ENCODE peak calls at places on chromosome 22, in seven cellular contexts. One of them, this sample, is unnamed.
A peak's percentile ranks its signal among the peaks of the same experiment; 100 is the strongest.

GRCh38 chr22:26658671-26659478 is 1.5 kb downstream of the MIAT start:
- DNase-seq in fibroblast of lung: peak; percentile 97
- DNase-seq in SJSA1: peak; percentile 83
- DNase-seq in kidney: no peak
- DNase-seq in adrenal gland: peak; percentile 73
- DNase-seq in CD4-positive, alpha-beta memory T cell: peak; percentile 61
- DNase-seq in mesenchymal stem cell: peak; percentile 92
- DNase-seq in this sample: peak; percentile 86

GRCh38 chr22:17945156-17945850 is 79.1 kb downstream of the MICAL3 start:
- DNase-seq in fibroblast of lung: no peak
- DNase-seq in SJSA1: no peak
- DNase-seq in kidney: no peak
- DNase-seq in adrenal gland: peak; percentile 57
- DNase-seq in CD4-positive, alpha-beta memory T cell: no peak
- DNase-seq in mesenchymal stem cell: no peak
- DNase-seq in this sample: no peak

GRCh38 chr22:35538801-35539321 is 1.8 kb upstream of the RASD2 start:
- DNase-seq in fibroblast of lung: no peak
- DNase-seq in SJSA1: no peak
- DNase-seq in kidney: no peak
- DNase-seq in adrenal gland: peak; percentile 56
- DNase-seq in CD4-positive, alpha-beta memory T cell: no peak
- DNase-seq in mesenchymal stem cell: peak; percentile 37
- DNase-seq in this sample: no peak

GRCh38 chr22:27857441-27857840 is 55.9 kb upstream of the MN1 start:
- DNase-seq in fibroblast of lung: peak; percentile 51
- DNase-seq in SJSA1: no peak
- DNase-seq in kidney: no peak
- DNase-seq in adrenal gland: no peak
- DNase-seq in CD4-positive, alpha-beta memory T cell: no peak
- DNase-seq in mesenchymal stem cell: no peak
- DNase-seq in this sample: no peak

GRCh38 chr22:50723991-50724390 is 14.0 kb upstream of the ACR start:
- DNase-seq in fibroblast of lung: no peak
- DNase-seq in SJSA1: no peak
- DNase-seq in kidney: peak; percentile 52
- DNase-seq in adrenal gland: no peak
- DNase-seq in CD4-positive, alpha-beta memory T cell: no peak
- DNase-seq in mesenchymal stem cell: no peak
- DNase-seq in this sample: no peak

GRCh38 chr22:29266564-29267461 is 968 bp downstream of the RHBDD3 start:
- DNase-seq in fibroblast of lung: peak; percentile 13
- DNase-seq in SJSA1: no peak
- DNase-seq in kidney: no peak
- DNase-seq in adrenal gland: peak; percentile 45
- DNase-seq in CD4-positive, alpha-beta memory T cell: no peak
- DNase-seq in mesenchymal stem cell: peak; percentile 47
- DNase-seq in this sample: no peak

GRCh38 chr22:35299217-35299716 is 427 bp upstream of the TOM1 start:
- DNase-seq in fibroblast of lung: peak; percentile 28
- DNase-seq in SJSA1: no peak
- DNase-seq in kidney: no peak
- DNase-seq in adrenal gland: peak; percentile 69
- DNase-seq in CD4-positive, alpha-beta memory T cell: no peak
- DNase-seq in mesenchymal stem cell: no peak
- DNase-seq in this sample: no peak

GRCh38 chr22:20579273-20580120 is 72.1 kb downstream of the MED15 start:
- DNase-seq in fibroblast of lung: no peak
- DNase-seq in SJSA1: no peak
- DNase-seq in kidney: no peak
- DNase-seq in adrenal gland: no peak
- DNase-seq in CD4-positive, alpha-beta memory T cell: no peak
- DNase-seq in mesenchymal stem cell: no peak
- DNase-seq in this sample: no peak

GRCh38 chr22:28949788-28950187 is 66.4 kb downstream of the ZNRF3 start:
- DNase-seq in fibroblast of lung: no peak
- DNase-seq in SJSA1: no peak
- DNase-seq in kidney: no peak
- DNase-seq in adrenal gland: no peak
- DNase-seq in CD4-positive, alpha-beta memory T cell: no peak
- DNase-seq in mesenchymal stem cell: no peak
- DNase-seq in this sample: no peak

GRCh38 chr22:20407829-20408228 is 13.9 kb downstream of the ZNF74 start:
- DNase-seq in fibroblast of lung: no peak
- DNase-seq in SJSA1: no peak
- DNase-seq in kidney: no peak
- DNase-seq in adrenal gland: no peak
- DNase-seq in CD4-positive, alpha-beta memory T cell: no peak
- DNase-seq in mesenchymal stem cell: no peak
- DNase-seq in this sample: no peak

GRCh38 chr22:25853902-25854301 is 111.9 kb downstream of the MYO18B start:
- DNase-seq in fibroblast of lung: no peak
- DNase-seq in SJSA1: no peak
- DNase-seq in kidney: no peak
- DNase-seq in adrenal gland: no peak
- DNase-seq in CD4-positive, alpha-beta memory T cell: no peak
- DNase-seq in mesenchymal stem cell: no peak
- DNase-seq in this sample: no peak

GRCh38 chr22:20794132-20794990 is 20.4 kb downstream of the SERPIND1 start:
- DNase-seq in fibroblast of lung: no peak
- DNase-seq in SJSA1: no peak
- DNase-seq in kidney: no peak
- DNase-seq in adrenal gland: no peak
- DNase-seq in CD4-positive, alpha-beta memory T cell: no peak
- DNase-seq in mesenchymal stem cell: no peak
- DNase-seq in this sample: no peak

GRCh38 chr22:29553391-29554224 is at the start of gene THOC5:
- DNase-seq in fibroblast of lung: peak; percentile 95
- DNase-seq in SJSA1: peak; percentile 96
- DNase-seq in kidney: peak; percentile 98
- DNase-seq in adrenal gland: peak; percentile 94
- DNase-seq in CD4-positive, alpha-beta memory T cell: peak; percentile 87
- DNase-seq in mesenchymal stem cell: peak; percentile 97
- DNase-seq in this sample: peak; percentile 84

GRCh38 chr22:24486501-24486921 is 8.6 kb upstream of the UPB1 start:
- DNase-seq in fibroblast of lung: peak; percentile 97
- DNase-seq in SJSA1: peak; percentile 62
- DNase-seq in kidney: no peak
- DNase-seq in adrenal gland: no peak
- DNase-seq in CD4-positive, alpha-beta memory T cell: no peak
- DNase-seq in mesenchymal stem cell: peak; percentile 50
- DNase-seq in this sample: no peak

GRCh38 chr22:39917091-39917703 is 16.3 kb downstream of the GRAP2 start:
- DNase-seq in fibroblast of lung: no peak
- DNase-seq in SJSA1: no peak
- DNase-seq in kidney: no peak
- DNase-seq in adrenal gland: no peak
- DNase-seq in CD4-positive, alpha-beta memory T cell: no peak
- DNase-seq in mesenchymal stem cell: no peak
- DNase-seq in this sample: no peak

GRCh38 chr22:27711756-27712155 is 89.8 kb downstream of the MN1 start:
- DNase-seq in fibroblast of lung: no peak
- DNase-seq in SJSA1: no peak
- DNase-seq in kidney: no peak
- DNase-seq in adrenal gland: no peak
- DNase-seq in CD4-positive, alpha-beta memory T cell: no peak
- DNase-seq in mesenchymal stem cell: no peak
- DNase-seq in this sample: no peak

GRCh38 chr22:31977141-31977781 is 32.9 kb downstream of the YWHAH start:
- DNase-seq in fibroblast of lung: peak; percentile 48
- DNase-seq in SJSA1: peak; percentile 80
- DNase-seq in kidney: peak; percentile 80
- DNase-seq in adrenal gland: peak; percentile 77
- DNase-seq in CD4-positive, alpha-beta memory T cell: peak; percentile 67
- DNase-seq in mesenchymal stem cell: peak; percentile 68
- DNase-seq in this sample: peak; percentile 13

GRCh38 chr22:27749597-27750225 is 51.8 kb downstream of the MN1 start:
- DNase-seq in fibroblast of lung: peak; percentile 61
- DNase-seq in SJSA1: no peak
- DNase-seq in kidney: no peak
- DNase-seq in adrenal gland: no peak
- DNase-seq in CD4-positive, alpha-beta memory T cell: no peak
- DNase-seq in mesenchymal stem cell: peak; percentile 59
- DNase-seq in this sample: no peak

GRCh38 chr22:46433318-46433717 is 97.8 kb downstream of the TRMU start:
- DNase-seq in fibroblast of lung: no peak
- DNase-seq in SJSA1: no peak
- DNase-seq in kidney: no peak
- DNase-seq in adrenal gland: no peak
- DNase-seq in CD4-positive, alpha-beta memory T cell: no peak
- DNase-seq in mesenchymal stem cell: no peak
- DNase-seq in this sample: no peak

GRCh38 chr22:36332623-36333331 is 55.0 kb downstream of the MYH9 start:
- DNase-seq in fibroblast of lung: peak; percentile 91
- DNase-seq in SJSA1: peak; percentile 93
- DNase-seq in kidney: no peak
- DNase-seq in adrenal gland: no peak
- DNase-seq in CD4-positive, alpha-beta memory T cell: peak; percentile 50
- DNase-seq in mesenchymal stem cell: peak; percentile 95
- DNase-seq in this sample: no peak

GRCh38 chr22:23922921-23923320 is 28.7 kb downstream of the MIF start:
- DNase-seq in fibroblast of lung: no peak
- DNase-seq in SJSA1: no peak
- DNase-seq in kidney: no peak
- DNase-seq in adrenal gland: no peak
- DNase-seq in CD4-positive, alpha-beta memory T cell: no peak
- DNase-seq in mesenchymal stem cell: no peak
- DNase-seq in this sample: no peak

GRCh38 chr22:35315855-35316745 is 16.4 kb downstream of the TOM1 start:
- DNase-seq in fibroblast of lung: no peak
- DNase-seq in SJSA1: no peak
- DNase-seq in kidney: no peak
- DNase-seq in adrenal gland: peak; percentile 87
- DNase-seq in CD4-positive, alpha-beta memory T cell: no peak
- DNase-seq in mesenchymal stem cell: no peak
- DNase-seq in this sample: no peak

GRCh38 chr22:36853407-36854099 is 7.3 kb upstream of the NCF4 start:
- DNase-seq in fibroblast of lung: peak; percentile 18
- DNase-seq in SJSA1: peak; percentile 69
- DNase-seq in kidney: peak; percentile 88
- DNase-seq in adrenal gland: peak; percentile 63
- DNase-seq in CD4-positive, alpha-beta memory T cell: peak; percentile 84
- DNase-seq in mesenchymal stem cell: peak; percentile 29
- DNase-seq in this sample: no peak

GRCh38 chr22:18970180-18970947 is 34.3 kb upstream of the PRODH start:
- DNase-seq in fibroblast of lung: peak; percentile 30
- DNase-seq in SJSA1: no peak
- DNase-seq in kidney: peak; percentile 75
- DNase-seq in adrenal gland: no peak
- DNase-seq in CD4-positive, alpha-beta memory T cell: no peak
- DNase-seq in mesenchymal stem cell: peak; percentile 7
- DNase-seq in this sample: no peak
- H3K4me3 ChIP-seq in fibroblast of lung: no peak overlapping the region
- H3K4me3 ChIP-seq in SJSA1: peak overlapping the region; percentile 43
- H3K4me3 ChIP-seq in kidney: no peak overlapping the region
- H3K4me3 ChIP-seq in adrenal gland: peak overlapping the region; percentile 67
- H3K4me3 ChIP-seq in CD4-positive, alpha-beta memory T cell: no peak overlapping the region
- H3K4me3 ChIP-seq in mesenchymal stem cell: peak overlapping the region; percentile 51
- H3K4me3 ChIP-seq in this sample: no peak overlapping the region

GRCh38 chr22:47865626-47866025 is 1103.2 kb downstream of the TBC1D22A start:
- DNase-seq in fibroblast of lung: no peak
- DNase-seq in SJSA1: no peak
- DNase-seq in kidney: no peak
- DNase-seq in adrenal gland: no peak
- DNase-seq in CD4-positive, alpha-beta memory T cell: no peak
- DNase-seq in mesenchymal stem cell: no peak
- DNase-seq in this sample: no peak
- H3K9me3 ChIP-seq in fibroblast of lung: no peaks in the 10 kb centered on the region
- H3K9me3 ChIP-seq in SJSA1: no peaks in the 10 kb centered on the region
- H3K9me3 ChIP-seq in kidney: no peaks in the 10 kb centered on the region
- H3K9me3 ChIP-seq in adrenal gland: no peaks in the 10 kb centered on the region
- H3K9me3 ChIP-seq in CD4-positive, alpha-beta memory T cell: no peaks in the 10 kb centered on the region
- H3K9me3 ChIP-seq in mesenchymal stem cell: peaks cover 26% of the 10 kb centered on the region
- H3K9me3 ChIP-seq in this sample: peaks cover 24% of the 10 kb centered on the region

GRCh38 chr22:38451404-38451803 is 3.6 kb downstream of the KCNJ4 start:
- DNase-seq in fibroblast of lung: no peak
- DNase-seq in SJSA1: no peak
- DNase-seq in kidney: no peak
- DNase-seq in adrenal gland: no peak
- DNase-seq in CD4-positive, alpha-beta memory T cell: no peak
- DNase-seq in mesenchymal stem cell: no peak
- DNase-seq in this sample: no peak

GRCh38 chr22:38451864-38452263 is 3.1 kb downstream of the KCNJ4 start:
- DNase-seq in fibroblast of lung: no peak
- DNase-seq in SJSA1: no peak
- DNase-seq in kidney: no peak
- DNase-seq in adrenal gland: no peak
- DNase-seq in CD4-positive, alpha-beta memory T cell: no peak
- DNase-seq in mesenchymal stem cell: no peak
- DNase-seq in this sample: no peak

GRCh38 chr22:38454011-38454360 is 1.0 kb downstream of the KCNJ4 start:
- DNase-seq in fibroblast of lung: no peak
- DNase-seq in SJSA1: no peak
- DNase-seq in kidney: peak; percentile 57
- DNase-seq in adrenal gland: no peak
- DNase-seq in CD4-positive, alpha-beta memory T cell: no peak
- DNase-seq in mesenchymal stem cell: no peak
- DNase-seq in this sample: no peak

GRCh38 chr22:38453065-38453672 is 1.8 kb downstream of the KCNJ4 start:
- DNase-seq in fibroblast of lung: no peak
- DNase-seq in SJSA1: no peak
- DNase-seq in kidney: no peak
- DNase-seq in adrenal gland: no peak
- DNase-seq in CD4-positive, alpha-beta memory T cell: no peak
- DNase-seq in mesenchymal stem cell: no peak
- DNase-seq in this sample: no peak

DNA sequence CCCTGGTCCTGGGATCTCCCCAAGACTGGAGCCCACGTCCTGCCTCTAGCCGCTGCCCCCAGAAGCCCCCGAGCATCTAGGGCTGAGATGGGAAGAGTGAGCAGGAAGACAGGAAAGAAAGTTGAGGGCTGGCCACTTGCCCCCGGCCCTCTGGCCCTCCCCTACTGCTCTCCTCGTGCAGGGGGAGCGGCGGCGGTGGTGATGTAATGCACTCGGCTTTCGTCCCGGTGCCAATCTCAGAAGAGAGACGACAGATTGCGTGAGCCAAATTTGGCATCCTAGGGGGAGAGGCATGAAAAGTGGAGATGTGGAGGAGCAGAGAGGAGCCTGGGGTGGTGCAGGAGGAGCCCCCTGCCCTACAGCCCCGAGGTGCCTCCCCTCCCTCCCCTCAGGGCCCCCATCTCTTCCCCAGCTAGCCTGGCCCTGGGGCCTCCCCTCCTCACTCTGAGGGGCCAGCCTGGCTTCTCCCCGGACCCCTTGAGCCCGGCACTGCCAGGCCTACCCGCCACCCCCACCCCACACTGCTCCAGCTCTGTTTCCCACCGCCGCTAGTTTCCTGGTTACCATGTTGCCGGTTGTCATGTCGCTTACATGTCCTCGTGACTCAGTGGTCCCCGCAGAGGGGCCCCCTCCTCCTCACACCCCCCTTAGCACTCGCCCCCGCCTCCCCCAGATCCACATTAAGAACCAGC is 2.5 kb downstream of the KCNJ4 start:
- DNase-seq in fibroblast of lung: peak; percentile 50
- DNase-seq in SJSA1: no peak
- DNase-seq in kidney: peak; percentile 56
- DNase-seq in adrenal gland: peak; percentile 40
- DNase-seq in CD4-positive, alpha-beta memory T cell: no peak
- DNase-seq in mesenchymal stem cell: no peak
- DNase-seq in this sample: no peak
- H3K4me3 ChIP-seq in fibroblast of lung: no peak overlapping the region
- H3K4me3 ChIP-seq in SJSA1: no peak overlapping the region
- H3K4me3 ChIP-seq in kidney: no peak overlapping the region
- H3K4me3 ChIP-seq in adrenal gland: no peak overlapping the region
- H3K4me3 ChIP-seq in CD4-positive, alpha-beta memory T cell: no peak overlapping the region
- H3K4me3 ChIP-seq in mesenchymal stem cell: no peak overlapping the region
- H3K4me3 ChIP-seq in this sample: no peak overlapping the region

GRCh38 chr22:33013051-33013450 is 45.1 kb downstream of the SYN3 start:
- DNase-seq in fibroblast of lung: no peak
- DNase-seq in SJSA1: no peak
- DNase-seq in kidney: no peak
- DNase-seq in adrenal gland: no peak
- DNase-seq in CD4-positive, alpha-beta memory T cell: no peak
- DNase-seq in mesenchymal stem cell: no peak
- DNase-seq in this sample: no peak
- H3K9me3 ChIP-seq in fibroblast of lung: no peaks in the 10 kb centered on the region
- H3K9me3 ChIP-seq in SJSA1: no peaks in the 10 kb centered on the region
- H3K9me3 ChIP-seq in kidney: no peaks in the 10 kb centered on the region
- H3K9me3 ChIP-seq in adrenal gland: no peaks in the 10 kb centered on the region
- H3K9me3 ChIP-seq in CD4-positive, alpha-beta memory T cell: no peaks in the 10 kb centered on the region
- H3K9me3 ChIP-seq in mesenchymal stem cell: no peaks in the 10 kb centered on the region
- H3K9me3 ChIP-seq in this sample: no peaks in the 10 kb centered on the region